ENCODE peak calls at places on chromosomes 2 and 18, in nine cellular contexts. One of them, this sample, is unnamed.

GRCh38 chr2:233449921-233450853 is 95.9 kb downstream of the DGKD start:
- DNase-seq in hippocampal formation: no peak
- DNase-seq in RWPE1: no peak
- DNase-seq in stimulated activated CD8-positive, alpha-beta memory T cell treated with anti-CD3 and anti-CD28 coated beads, Interleukin-7, amount 100 ng/mL, for 1 hour: no peak
- DNase-seq in activated effector memory CD4-positive, alpha-beta T cell treated with anti-CD3 and anti-CD28 coated beads, Interleukin-2, amount 50 U/mL, for 16 hours: peak; percentile 56
- DNase-seq in uterus: no peak
- DNase-seq in GM18507: no peak
- DNase-seq in tibial artery: peak; percentile 9
- DNase-seq in mesothelial cell of epicardium: no peak
- DNase-seq in this sample: no peak

GRCh38 chr18:59479776-59480175 is 120.7 kb upstream of the LMAN1 start:
- DNase-seq in stimulated activated CD8-positive, alpha-beta memory T cell treated with anti-CD3 and anti-CD28 coated beads, Interleukin-7, amount 100 ng/mL, for 1 hour: no peak
- DNase-seq in uterus: no peak
- DNase-seq in hippocampal formation: no peak
- DNase-seq in RWPE1: no peak
- DNase-seq in GM18507: no peak
- DNase-seq in tibial artery: no peak
- DNase-seq in activated effector memory CD4-positive, alpha-beta T cell treated with anti-CD3 and anti-CD28 coated beads, Interleukin-2, amount 50 U/mL, for 16 hours: no peak
- DNase-seq in mesothelial cell of epicardium: no peak
- DNase-seq in this sample: no peak

GRCh38 chr18:53864758-53865157 is 359.7 kb downstream of the MBD2 start:
- DNase-seq in RWPE1: no peak
- DNase-seq in hippocampal formation: no peak
- DNase-seq in activated effector memory CD4-positive, alpha-beta T cell treated with anti-CD3 and anti-CD28 coated beads, Interleukin-2, amount 50 U/mL, for 16 hours: no peak
- DNase-seq in mesothelial cell of epicardium: no peak
- DNase-seq in tibial artery: no peak
- DNase-seq in GM18507: no peak
- DNase-seq in stimulated activated CD8-positive, alpha-beta memory T cell treated with anti-CD3 and anti-CD28 coated beads, Interleukin-7, amount 100 ng/mL, for 1 hour: no peak
- DNase-seq in uterus: no peak
- DNase-seq in this sample: no peak

GRCh38 chr2:11748018-11748860 is 1.8 kb downstream of the LPIN1 start:
- DNase-seq in stimulated activated CD8-positive, alpha-beta memory T cell treated with anti-CD3 and anti-CD28 coated beads, Interleukin-7, amount 100 ng/mL, for 1 hour: no peak
- DNase-seq in mesothelial cell of epicardium: no peak
- DNase-seq in RWPE1: no peak
- DNase-seq in uterus: no peak
- DNase-seq in hippocampal formation: no peak
- DNase-seq in GM18507: no peak
- DNase-seq in activated effector memory CD4-positive, alpha-beta T cell treated with anti-CD3 and anti-CD28 coated beads, Interleukin-2, amount 50 U/mL, for 16 hours: no peak
- DNase-seq in tibial artery: no peak
- DNase-seq in this sample: peak; percentile 42

GRCh38 chr18:24499814-24500601 is 39.6 kb downstream of the HRH4 start:
- DNase-seq in uterus: no peak
- DNase-seq in RWPE1: no peak
- DNase-seq in mesothelial cell of epicardium: no peak
- DNase-seq in GM18507: no peak
- DNase-seq in tibial artery: no peak
- DNase-seq in activated effector memory CD4-positive, alpha-beta T cell treated with anti-CD3 and anti-CD28 coated beads, Interleukin-2, amount 50 U/mL, for 16 hours: no peak
- DNase-seq in stimulated activated CD8-positive, alpha-beta memory T cell treated with anti-CD3 and anti-CD28 coated beads, Interleukin-7, amount 100 ng/mL, for 1 hour: no peak
- DNase-seq in hippocampal formation: no peak
- DNase-seq in this sample: no peak

GRCh38 chr2:210189452-210190143 is 18.4 kb upstream of the KANSL1L start:
- DNase-seq in activated effector memory CD4-positive, alpha-beta T cell treated with anti-CD3 and anti-CD28 coated beads, Interleukin-2, amount 50 U/mL, for 16 hours: no peak
- DNase-seq in hippocampal formation: no peak
- DNase-seq in stimulated activated CD8-positive, alpha-beta memory T cell treated with anti-CD3 and anti-CD28 coated beads, Interleukin-7, amount 100 ng/mL, for 1 hour: no peak
- DNase-seq in tibial artery: no peak
- DNase-seq in RWPE1: no peak
- DNase-seq in uterus: no peak
- DNase-seq in GM18507: no peak
- DNase-seq in mesothelial cell of epicardium: no peak
- DNase-seq in this sample: no peak

GRCh38 chr18:28143725-28144124 is 33.2 kb downstream of the CDH2 start:
- DNase-seq in tibial artery: no peak
- DNase-seq in stimulated activated CD8-positive, alpha-beta memory T cell treated with anti-CD3 and anti-CD28 coated beads, Interleukin-7, amount 100 ng/mL, for 1 hour: no peak
- DNase-seq in hippocampal formation: no peak
- DNase-seq in uterus: no peak
- DNase-seq in mesothelial cell of epicardium: no peak
- DNase-seq in GM18507: no peak
- DNase-seq in RWPE1: no peak
- DNase-seq in activated effector memory CD4-positive, alpha-beta T cell treated with anti-CD3 and anti-CD28 coated beads, Interleukin-2, amount 50 U/mL, for 16 hours: no peak
- DNase-seq in this sample: no peak

GRCh38 chr2:226256709-226257401 is 542.8 kb downstream of the IRS1 start:
- DNase-seq in stimulated activated CD8-positive, alpha-beta memory T cell treated with anti-CD3 and anti-CD28 coated beads, Interleukin-7, amount 100 ng/mL, for 1 hour: no peak
- DNase-seq in hippocampal formation: no peak
- DNase-seq in mesothelial cell of epicardium: no peak
- DNase-seq in GM18507: no peak
- DNase-seq in tibial artery: no peak
- DNase-seq in uterus: peak; percentile 27
- DNase-seq in RWPE1: no peak
- DNase-seq in activated effector memory CD4-positive, alpha-beta T cell treated with anti-CD3 and anti-CD28 coated beads, Interleukin-2, amount 50 U/mL, for 16 hours: no peak
- DNase-seq in this sample: no peak

GRCh38 chr2:145114726-145115125 is 594.8 kb upstream of the ZEB2 start:
- DNase-seq in hippocampal formation: no peak
- DNase-seq in mesothelial cell of epicardium: no peak
- DNase-seq in GM18507: no peak
- DNase-seq in tibial artery: no peak
- DNase-seq in stimulated activated CD8-positive, alpha-beta memory T cell treated with anti-CD3 and anti-CD28 coated beads, Interleukin-7, amount 100 ng/mL, for 1 hour: no peak
- DNase-seq in RWPE1: no peak
- DNase-seq in uterus: no peak
- DNase-seq in activated effector memory CD4-positive, alpha-beta T cell treated with anti-CD3 and anti-CD28 coated beads, Interleukin-2, amount 50 U/mL, for 16 hours: no peak
- DNase-seq in this sample: no peak

This sample was measured in activated CD8-positive, alpha-beta T cell treated with anti-CD3 and anti-CD28 coated beads for 36 hours.